ENCODE peak calls at places on chromosome 14, in eight cellular contexts. Q is spleen; N is neural crest cell; M is activated CD8-positive, alpha-beta T cell treated with anti-CD3 and anti-CD28 coated beads for 36 hours; F is CD8-positive, alpha-beta T cell; P is heart left ventricle; L is lower leg skin; O is left lung. U is an unnamed sample.

GRCh38 chr14:99737451-99737951 is 53.4 kb downstream of the CYP46A1 start:
- DNase-seq in N (no peak), M (no peak), Q (no peak), F (no peak), L (no peak), P (peak), O (peak), U (no peak)

GRCh38 chr14:77098470-77099353 is 654 bp downstream of the CIPC start:
- DNase-seq in Q (no peak), P (peak), M (peak), N (no peak), O (no peak), L (peak), F (no peak), U (peak)

GRCh38 chr14:46885566-46885965 is 234.0 kb upstream of the RPL10L start:
- DNase-seq in L (no peak), N (no peak), P (no peak), O (no peak), F (no peak), Q (no peak), M (no peak), U (no peak)

GRCh38 chr14:23141706-23142467 is 22.8 kb upstream of the CEBPE start:
- DNase-seq in Q (no peak), O (peak), M (no peak), F (no peak), L (no peak), P (peak), N (no peak), U (peak)

GRCh38 chr14:71290960-71291466 is 383.8 kb downstream of the PCNX1 start:
- DNase-seq in O (peak), N (no peak), F (no peak), M (peak), P (no peak), L (no peak), Q (no peak), U (no peak)

GRCh38 chr14:34059037-34059924 is 108.4 kb upstream of the EGLN3 start:
- DNase-seq in P (no peak), O (no peak), N (no peak), Q (no peak), F (no peak), M (no peak), L (no peak), U (no peak)

GRCh38 chr14:69090187-69090789 is 62.6 kb downstream of the DCAF5 start:
- DNase-seq in N (no peak), P (peak), L (no peak), O (no peak), M (peak), Q (no peak), F (no peak), U (no peak)

GRCh38 chr14:35254736-35255135 is 37.4 kb upstream of the PSMA6 start:
- DNase-seq in N (no peak), F (no peak), P (no peak), M (peak), L (no peak), Q (no peak), O (no peak), U (no peak)

GRCh38 chr14:95440951-95441350 is 75.5 kb downstream of the SYNE3 start:
- DNase-seq in P (no peak), F (no peak), N (no peak), M (no peak), Q (no peak), O (no peak), L (no peak), U (no peak)

GRCh38 chr14:58755026-58755929 is 117.5 kb downstream of the DACT1 start:
- DNase-seq in N (no peak), M (no peak), O (no peak), P (no peak), F (no peak), L (no peak), Q (no peak), U (no peak)

GRCh38 chr14:89330236-89331002 is 86.6 kb downstream of the FOXN3 start:
- DNase-seq in F (no peak), O (no peak), M (no peak), N (no peak), Q (no peak), L (peak), P (no peak), U (no peak)

GRCh38 chr14:20855652-20856291 is 35.4 kb upstream of the RNASE3 start:
- DNase-seq in F (no peak), M (peak), O (peak), P (peak), Q (peak), L (peak), N (peak), U (no peak)

GRCh38 chr14:76870146-76870545 is 43.9 kb downstream of the LRRC74A start:
- DNase-seq in P (no peak), Q (no peak), O (no peak), M (no peak), F (no peak), L (no peak), N (no peak), U (no peak)

GRCh38 chr14:60734465-60735242 is at the start of gene MNAT1:
- DNase-seq in Q (peak), N (peak), F (peak), L (peak), M (peak), O (peak), P (peak), U (peak)

GRCh38 chr14:63045234-63045611 is at the start of gene KCNH5:
- DNase-seq in M (peak), L (no peak), O (no peak), F (no peak), N (no peak), P (peak), Q (no peak), U (peak)

GRCh38 chr14:65277027-65277426 is 135.5 kb upstream of the FUT8 start:
- DNase-seq in O (no peak), L (no peak), M (no peak), Q (no peak), P (no peak), N (no peak), F (no peak), U (no peak)

GRCh38 chr14:21536395-21537087 is 10.4 kb upstream of the SALL2 start:
- DNase-seq in M (no peak), L (no peak), Q (no peak), F (no peak), N (no peak), P (no peak), O (no peak), U (no peak)

GRCh38 chr14:54893151-54893760 is 9.4 kb downstream of the GCH1 start:
- DNase-seq in Q (no peak), O (no peak), L (peak), N (no peak), M (peak), P (no peak), F (no peak), U (no peak)

GRCh38 chr14:101757839-101758211 is 3.7 kb upstream of the PPP2R5C start:
- DNase-seq in L (peak), Q (no peak), P (no peak), N (no peak), M (no peak), O (no peak), F (no peak), U (no peak)

GRCh38 chr14:41062826-41063225 is 543.9 kb upstream of the LRFN5 start:
- DNase-seq in P (no peak), Q (no peak), F (no peak), M (no peak), L (no peak), N (no peak), O (no peak), U (no peak)

GRCh38 chr14:22200977-22201605 is 387.9 kb downstream of the DAD1 start:
- DNase-seq in P (no peak), O (no peak), M (peak), N (no peak), Q (no peak), L (no peak), F (no peak), U (no peak)

GRCh38 chr14:33799705-33800269 is 151.1 kb downstream of the EGLN3 start:
- DNase-seq in F (no peak), M (no peak), P (no peak), N (no peak), L (no peak), O (no peak), Q (no peak), U (no peak)

GRCh38 chr14:82501554-82501953 is 967.9 kb upstream of the SEL1L start:
- DNase-seq in P (no peak), F (no peak), M (no peak), O (no peak), L (no peak), N (no peak), Q (no peak), U (no peak)

GRCh38 chr14:62039871-62040270 is 277.7 kb downstream of the SNAPC1 start:
- DNase-seq in L (no peak), P (no peak), M (no peak), Q (no peak), O (no peak), N (no peak), F (no peak), U (no peak)

GRCh38 chr14:78010688-78011087 is 159.5 kb upstream of the NRXN3 start:
- DNase-seq in M (no peak), Q (no peak), O (no peak), L (no peak), N (no peak), F (no peak), P (no peak), U (no peak)

GRCh38 chr14:101369194-101369915 is 191.9 kb upstream of the DIO3 start:
- DNase-seq in F (no peak), N (no peak), O (no peak), P (no peak), L (no peak), M (no peak), Q (no peak), U (no peak)

GRCh38 chr14:50452285-50452684 is 55.6 kb upstream of the CDKL1 start:
- DNase-seq in O (no peak), N (no peak), M (no peak), F (no peak), P (no peak), L (no peak), Q (no peak), U (no peak)

GRCh38 chr14:99730876-99731351 is 46.8 kb downstream of the CYP46A1 start:
- DNase-seq in Q (peak), L (no peak), M (no peak), N (no peak), P (peak), F (no peak), O (peak), U (no peak)

GRCh38 chr14:26531894-26532293 is 65.9 kb downstream of the NOVA1 start:
- DNase-seq in F (no peak), Q (no peak), N (no peak), M (no peak), P (no peak), L (no peak), O (no peak), U (no peak)

GRCh38 chr14:30541318-30541717 is 17.6 kb upstream of the G2E3 start:
- DNase-seq in P (no peak), F (no peak), N (no peak), O (no peak), L (no peak), M (no peak), Q (no peak), U (no peak)

GRCh38 chr14:96614528-96614927 is 112.3 kb downstream of the PAPOLA start:
- DNase-seq in N (no peak), L (no peak), M (no peak), F (no peak), O (no peak), P (no peak), Q (no peak), U (no peak)

GRCh38 chr14:61574514-61574807 is 120.9 kb upstream of the HIF1A start:
- DNase-seq in M (no peak), P (no peak), N (no peak), L (no peak), O (no peak), F (no peak), Q (no peak), U (no peak)

GRCh38 chr14:54902143-54902520 is 494 bp downstream of the GCH1 start:
- DNase-seq in O (peak), N (peak), F (peak), L (peak), P (peak), M (peak), Q (peak), U (peak)

GRCh38 chr14:54675236-54676125 is 108.6 kb downstream of the SAMD4A start:
- DNase-seq in O (no peak), M (no peak), N (no peak), L (no peak), F (no peak), Q (no peak), P (no peak), U (no peak)

GRCh38 chr14:72604133-72604532 is 289.8 kb downstream of the DPF3 start:
- DNase-seq in L (no peak), M (no peak), F (no peak), O (no peak), N (no peak), Q (no peak), P (no peak), U (peak)

GRCh38 chr14:76904740-76905569 is 78.7 kb downstream of the LRRC74A start:
- DNase-seq in L (peak), M (peak), Q (peak), N (no peak), O (peak), F (peak), P (no peak), U (no peak)

DNA sequence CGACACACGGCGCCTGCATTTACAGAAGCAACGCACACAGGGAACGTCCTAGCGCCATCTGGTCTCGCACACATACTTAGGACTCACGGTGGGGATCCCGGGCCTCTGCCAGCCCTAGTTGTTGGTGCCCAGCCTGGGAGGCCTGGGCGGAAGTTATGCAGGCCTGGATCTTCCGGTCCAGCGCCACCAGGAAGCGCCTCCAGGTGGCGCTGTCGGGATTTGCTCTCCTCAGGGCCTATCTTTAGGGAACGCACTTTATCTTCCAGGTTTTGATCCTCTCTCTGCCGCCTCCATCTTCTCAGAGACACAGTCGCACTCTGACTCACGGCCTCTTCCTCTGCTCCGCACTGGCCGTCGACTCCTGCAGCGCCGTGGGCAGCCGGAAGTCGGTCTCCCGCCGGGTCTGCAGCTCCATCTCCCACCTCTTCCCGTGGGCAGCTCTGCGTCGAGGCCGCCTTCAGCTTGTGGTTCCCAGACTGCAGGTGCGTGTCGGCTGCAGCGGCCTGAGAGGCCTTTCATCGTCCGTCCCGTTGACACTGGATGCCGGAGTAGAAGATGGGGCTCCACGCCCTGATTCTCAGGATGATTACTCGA is 760.4 kb downstream of the TMEM121 start:
- DNase-seq in P (no peak), M (peak), Q (no peak), L (no peak), N (no peak), O (no peak), F (no peak), U (no peak)
- TF ChIP-seq CTCF in P (no peak), M (peak), Q (no peak), L (no peak), N (no peak), O (no peak), F (peak), U (no peak)

DNA sequence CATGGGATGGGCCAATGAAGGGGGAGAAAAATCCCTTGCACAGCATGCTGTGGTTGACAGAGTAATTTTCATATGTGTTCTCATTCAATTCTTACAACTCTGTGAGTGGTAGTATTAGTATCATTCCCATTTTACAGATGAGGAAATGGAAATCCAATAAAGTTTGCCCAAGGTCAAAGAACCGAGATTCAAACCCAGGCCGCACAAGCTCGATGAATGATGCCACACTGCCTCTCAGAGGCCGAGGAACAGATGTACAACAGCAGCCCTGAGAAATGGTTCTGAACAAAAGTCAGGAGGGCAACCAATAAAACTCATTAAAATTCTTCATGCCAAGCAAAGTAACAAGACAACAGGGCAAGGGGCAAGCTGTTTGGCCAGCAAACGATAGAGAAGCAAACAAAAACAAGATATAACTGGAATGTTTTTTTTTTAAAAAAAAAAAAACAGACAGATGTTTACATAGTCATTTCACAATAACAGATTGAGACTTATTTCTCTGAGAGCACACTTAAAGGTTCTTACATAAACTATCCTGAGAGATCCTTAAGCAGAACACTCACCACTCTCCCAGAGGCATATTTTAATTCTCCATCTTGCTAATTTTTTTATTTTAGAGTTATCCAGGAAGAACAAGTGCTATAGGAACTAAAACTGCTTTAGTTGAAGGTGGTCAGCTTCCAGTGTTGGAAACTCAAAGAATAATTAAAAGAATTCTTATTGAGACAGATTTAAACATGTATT is 85.8 kb downstream of the EXOC5 start:
- DNase-seq in O (no peak), P (no peak), M (no peak), N (no peak), Q (no peak), L (no peak), F (no peak), U (no peak)
- TF ChIP-seq CTCF in O (no peak), P (no peak), M (no peak), N (peak), Q (no peak), L (no peak), F (no peak), U (no peak)

GRCh38 chr14:104390221-104390931 is 189.2 kb upstream of the C14orf180 start:
- DNase-seq in L (no peak), O (no peak), Q (peak), F (no peak), N (no peak), M (no peak), P (peak), U (peak)

GRCh38 chr14:104393199-104393897 is 186.2 kb upstream of the C14orf180 start:
- DNase-seq in N (no peak), Q (peak), L (no peak), P (peak), O (no peak), M (no peak), F (no peak), U (no peak)

GRCh38 chr14:104390941-104391901 is 188.3 kb upstream of the C14orf180 start:
- DNase-seq in Q (peak), P (peak), F (no peak), M (no peak), N (no peak), O (peak), L (no peak), U (peak)

GRCh38 chr14:104392396-104393198 is 187.0 kb upstream of the C14orf180 start:
- DNase-seq in M (no peak), F (no peak), Q (peak), N (no peak), L (no peak), P (peak), O (no peak), U (no peak)

GRCh38 chr14:104392001-104392395 is 187.6 kb upstream of the C14orf180 start:
- DNase-seq in F (no peak), N (no peak), Q (peak), M (peak), O (no peak), L (no peak), P (no peak), U (no peak)
- TF ChIP-seq CTCF in F (peak), N (no peak), Q (no peak), M (no peak), O (no peak), L (no peak), P (no peak), U (no peak)

DNA sequence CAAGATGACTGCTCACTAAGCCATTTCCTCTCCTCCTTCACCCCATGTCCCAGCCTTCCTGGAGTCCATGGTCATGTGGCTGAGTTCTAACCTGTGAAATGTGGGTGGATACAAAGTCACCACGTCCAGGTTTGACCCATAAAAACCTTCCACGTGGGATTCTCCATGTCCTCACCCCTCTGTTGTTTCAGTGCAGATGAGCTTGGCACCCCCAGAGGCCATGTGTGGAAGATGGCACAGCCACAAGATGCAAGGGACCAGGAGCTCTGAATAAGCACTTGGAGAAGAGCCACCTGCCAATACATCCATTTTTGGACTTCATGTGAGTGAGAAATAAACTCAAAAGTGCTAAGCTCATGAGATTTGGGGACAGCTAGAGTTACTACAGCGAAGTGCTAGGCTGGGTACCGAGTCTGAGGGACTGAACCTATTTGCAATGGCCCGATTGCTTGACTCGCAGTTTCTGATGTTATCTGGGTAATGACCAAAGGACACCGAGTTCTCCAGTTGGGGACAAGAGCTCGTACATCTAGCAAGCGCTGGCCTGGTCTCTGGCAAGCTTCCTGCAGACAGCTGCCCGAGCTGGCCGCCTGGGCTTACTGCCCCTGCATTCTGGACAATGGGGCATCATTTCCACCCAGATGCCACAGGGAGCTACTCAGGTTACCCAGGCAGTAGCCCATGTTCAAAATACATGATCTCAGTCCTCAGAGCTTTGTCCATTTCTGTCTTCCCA is 7.7 kb upstream of the SLC24A4 start:
- DNase-seq in M (no peak), Q (no peak), F (no peak), P (no peak), L (no peak), O (no peak), N (no peak), U (no peak)
- TF ChIP-seq CTCF in M (no peak), Q (no peak), F (no peak), P (no peak), L (no peak), O (no peak), N (no peak), U (no peak)